ENCODE peak calls at places on chromosomes 12 and 14, in seven cellular contexts. K is heart right ventricle, A is GM13977, T is tibial artery, P is endothelial cell, R is colonic mucosa, M is progenitor cell of endocrine pancreas. J is an unnamed sample.

GRCh38 chr14:65631040-65631439 is 218.5 kb downstream of the FUT8 start:
- DNase-seq in M (no peak), R (no peak), A (peak), P (no peak), T (no peak), K (no peak), J (no peak)

GRCh38 chr12:28568709-28569108 is 378.5 kb downstream of the CCDC91 start:
- DNase-seq in P (no peak), M (no peak), K (no peak), T (no peak), R (no peak), A (no peak), J (no peak)

GRCh38 chr14:32980887-32981501 is 42.3 kb downstream of the NPAS3 start:
- DNase-seq in T (no peak), R (no peak), P (no peak), A (no peak), M (no peak), K (no peak), J (no peak)

GRCh38 chr12:52582971-52583456 is 9.4 kb upstream of the KRT74 start:
- DNase-seq in R (peak), P (peak), T (peak), K (no peak), A (peak), M (peak), J (peak)

GRCh38 chr14:103908580-103908979 is 19.7 kb upstream of the TDRD9 start:
- DNase-seq in A (no peak), K (no peak), P (no peak), R (no peak), M (no peak), T (no peak), J (no peak)

GRCh38 chr12:64099430-64099829 is 122.7 kb downstream of the KICS2 start:
- DNase-seq in T (no peak), R (no peak), P (no peak), M (no peak), K (no peak), A (no peak), J (no peak)

GRCh38 chr12:68612675-68613074 is 2.0 kb downstream of the RAP1B start:
- DNase-seq in A (no peak), T (no peak), K (no peak), P (no peak), M (no peak), R (no peak), J (no peak)

GRCh38 chr12:72677187-72677586 is 405.0 kb downstream of the TRHDE start:
- DNase-seq in K (no peak), M (no peak), A (no peak), T (no peak), P (no peak), R (no peak), J (no peak)

GRCh38 chr12:113980537-113981337 is 14.6 kb upstream of the RBM19 start:
- DNase-seq in T (no peak), P (peak), A (peak), R (no peak), K (no peak), M (peak), J (no peak)

GRCh38 chr12:132556801-132557200 is 53.6 kb downstream of the LRCOL1 start:
- DNase-seq in K (no peak), T (no peak), M (no peak), A (no peak), P (no peak), R (no peak), J (no peak)

GRCh38 chr12:19125325-19125724 is 4.2 kb upstream of the PLEKHA5 start:
- DNase-seq in R (no peak), P (no peak), A (no peak), K (no peak), M (no peak), T (no peak), J (no peak)

GRCh38 chr12:112191201-112191600 is 65.8 kb downstream of the TRAFD1 start:
- DNase-seq in R (no peak), A (no peak), P (no peak), T (no peak), K (no peak), M (no peak), J (no peak)

GRCh38 chr14:76514599-76514998 is 138.7 kb downstream of the ESRRB start:
- DNase-seq in T (peak), R (no peak), K (no peak), P (no peak), M (no peak), A (peak), J (no peak)

GRCh38 chr12:20494803-20495202 is 126.5 kb downstream of the PDE3A start:
- DNase-seq in K (no peak), T (no peak), M (no peak), R (no peak), A (no peak), P (no peak), J (no peak)

GRCh38 chr14:91373591-91374245 is 43.9 kb downstream of the CCDC88C start:
- DNase-seq in R (no peak), A (peak), M (no peak), T (no peak), K (no peak), P (no peak), J (no peak)

GRCh38 chr12:56994231-56994746 is 12.1 kb downstream of the ZBTB39 start:
- DNase-seq in R (peak), K (no peak), T (no peak), A (no peak), M (no peak), P (no peak), J (no peak)

GRCh38 chr14:104106471-104106991 is 21.0 kb downstream of the ASPG start:
- DNase-seq in A (no peak), P (no peak), K (no peak), T (peak), R (peak), M (no peak), J (peak)

GRCh38 chr14:64095620-64096019 is 198.6 kb downstream of the ESR2 start:
- DNase-seq in M (no peak), K (no peak), T (no peak), P (no peak), A (no peak), R (no peak), J (no peak)

GRCh38 chr14:103744621-103745395 is 29.2 kb downstream of the ZFYVE21 start:
- DNase-seq in A (no peak), T (no peak), M (no peak), R (no peak), K (no peak), P (no peak), J (no peak)

GRCh38 chr14:94370524-94370910 is 17.9 kb downstream of the SERPINA1 start:
- DNase-seq in K (no peak), A (no peak), T (no peak), M (no peak), P (no peak), R (no peak), J (no peak)

GRCh38 chr12:132631357-132632065 is 12.9 kb downstream of the P2RX2 start:
- DNase-seq in K (no peak), A (no peak), R (no peak), P (no peak), T (no peak), M (no peak), J (peak)

GRCh38 chr12:67434653-67435375 is 165.7 kb downstream of the CAND1 start:
- DNase-seq in P (no peak), M (no peak), K (no peak), R (no peak), A (no peak), T (no peak), J (no peak)

GRCh38 chr12:88156075-88156654 is 14.1 kb downstream of the TMTC3 start:
- DNase-seq in K (no peak), A (no peak), T (no peak), P (no peak), R (no peak), M (no peak), J (no peak)

GRCh38 chr14:93538411-93538810 is 107.7 kb downstream of the UNC79 start:
- DNase-seq in P (peak), T (no peak), A (no peak), M (no peak), R (no peak), K (no peak), J (no peak)

GRCh38 chr12:81888341-81888740 is 129.2 kb upstream of the PPFIA2 start:
- DNase-seq in A (no peak), R (no peak), T (no peak), M (no peak), P (no peak), K (no peak), J (no peak)

GRCh38 chr14:61866932-61867920 is 105.0 kb downstream of the SNAPC1 start:
- DNase-seq in K (no peak), M (no peak), A (peak), R (no peak), P (no peak), T (no peak), J (no peak)

GRCh38 chr14:69300601-69301221 is 40.8 kb downstream of the GALNT16 start:
- DNase-seq in T (peak), R (no peak), P (no peak), A (no peak), M (no peak), K (no peak), J (no peak)

GRCh38 chr14:69298131-69299071 is 38.4 kb downstream of the GALNT16 start:
- DNase-seq in M (no peak), K (no peak), R (no peak), A (no peak), T (peak), P (no peak), J (no peak)

GRCh38 chr14:69303086-69303485 is 43.1 kb downstream of the GALNT16 start:
- DNase-seq in P (no peak), A (no peak), M (no peak), R (no peak), K (no peak), T (peak), J (no peak)

GRCh38 chr14:69299286-69300035 is 39.5 kb downstream of the GALNT16 start:
- DNase-seq in T (peak), K (no peak), R (no peak), P (peak), M (no peak), A (peak), J (no peak)
- TF ChIP-seq CTCF in T (no peak), K (peak), R (no peak), P (no peak), M (no peak), A (peak), J (no peak)

GRCh38 chr12:74752196-74752595 is 214.6 kb downstream of the ATXN7L3B start:
- DNase-seq in M (no peak), A (no peak), K (no peak), T (no peak), R (no peak), P (no peak), J (no peak)

GRCh38 chr12:74747305-74747704 is 209.7 kb downstream of the ATXN7L3B start:
- DNase-seq in P (no peak), K (no peak), T (no peak), M (no peak), R (no peak), A (no peak), J (no peak)
- TF ChIP-seq CTCF in P (no peak), K (no peak), T (no peak), M (peak), R (no peak), A (no peak), J (no peak)

GRCh38 chr12:15910468-15910863 is 666 bp upstream of the DERA start:
- DNase-seq in R (no peak), T (no peak), A (no peak), K (no peak), P (no peak), M (no peak), J (no peak)

DNA sequence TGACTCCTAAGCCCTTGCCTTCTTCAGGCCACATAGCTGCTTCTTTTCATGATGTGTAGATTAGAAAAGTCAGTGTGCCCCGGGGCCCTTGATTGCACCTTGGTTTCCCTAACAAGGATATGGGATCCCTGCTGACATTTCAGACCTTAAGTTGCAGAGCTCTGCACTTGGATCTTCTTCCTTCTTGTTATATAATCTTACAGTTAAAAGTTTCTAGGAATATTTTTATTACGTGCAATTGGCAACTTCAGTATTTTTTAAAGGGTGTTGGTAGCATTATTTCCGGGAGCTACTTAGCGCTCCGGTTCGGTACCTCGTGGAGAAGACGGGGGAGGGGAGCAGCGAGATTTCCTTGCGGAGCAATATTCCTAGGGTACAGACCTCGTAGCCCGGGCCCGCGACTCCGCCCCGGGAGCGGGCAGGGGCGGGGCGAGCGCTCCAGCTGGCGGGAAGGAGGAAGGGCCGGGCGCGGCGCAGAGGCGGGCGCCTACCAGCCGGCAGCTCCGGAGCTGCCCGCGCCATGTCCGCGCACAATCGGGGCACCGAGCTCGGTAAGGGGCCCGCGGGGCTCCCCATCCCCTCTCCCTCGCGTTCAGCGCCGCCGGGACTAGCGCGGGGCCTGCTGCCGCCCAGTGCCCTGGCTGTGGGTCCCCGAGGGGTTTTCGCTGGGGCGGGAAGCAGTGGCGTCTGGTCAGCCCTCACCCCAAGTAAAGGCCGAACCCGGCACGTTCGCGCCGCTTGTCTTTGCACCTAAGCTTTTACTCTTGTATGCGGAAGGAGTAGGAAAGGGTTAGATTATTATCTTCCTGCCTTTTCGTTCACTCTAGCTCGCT is at the start of gene DERA:
- DNase-seq in R (peak), T (peak), A (peak), K (peak), P (peak), M (peak), J (peak)
- TF ChIP-seq CTCF in R (no peak), T (peak), A (no peak), K (peak), P (no peak), M (peak), J (peak)

DNA sequence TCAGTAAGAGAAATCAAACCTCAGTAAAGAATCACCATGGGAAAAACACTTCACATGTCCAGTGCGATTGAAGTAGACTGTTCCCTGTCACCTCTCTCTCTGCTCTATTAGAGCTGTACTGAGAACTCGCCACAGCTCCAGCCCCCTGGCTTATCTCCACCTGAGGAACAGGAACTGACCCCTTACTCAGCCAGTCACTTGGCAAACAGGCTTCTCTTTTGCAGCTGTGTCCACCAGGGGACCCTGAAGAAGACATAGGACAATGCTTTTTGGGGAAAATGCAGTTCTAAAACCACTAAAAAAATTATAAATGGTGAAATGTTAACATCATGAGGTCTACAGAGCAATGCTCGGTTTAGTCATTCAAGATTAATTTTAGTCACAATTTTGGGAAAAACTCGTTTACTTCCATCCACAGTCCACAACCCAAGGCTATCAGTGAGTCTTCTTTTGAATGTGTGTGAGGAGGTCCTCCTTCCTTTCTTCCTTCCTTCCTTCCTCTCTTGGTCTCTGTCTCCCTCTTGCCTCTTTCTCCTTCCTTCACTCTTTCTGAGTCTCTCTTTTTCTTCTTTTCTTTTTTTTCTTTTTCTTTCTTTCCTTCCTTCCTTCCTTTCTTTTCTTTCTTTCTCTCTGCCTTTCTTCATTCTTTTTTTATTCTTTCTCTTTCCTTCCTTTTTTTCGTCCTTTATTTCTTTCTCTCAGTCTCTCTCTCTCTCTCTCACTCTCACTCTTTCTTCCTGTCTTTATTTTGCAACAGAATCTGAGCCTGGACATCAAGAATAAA is 1189.5 kb upstream of the TMEM132C start:
- DNase-seq in A (no peak), K (no peak), T (no peak), M (no peak), P (no peak), R (no peak), J (no peak)
- TF ChIP-seq CTCF in A (no peak), K (no peak), T (no peak), M (peak), P (no peak), R (no peak), J (no peak)

GRCh38 chr12:80596509-80596908 is 110.9 kb upstream of the MYF6 start:
- DNase-seq in A (no peak), P (no peak), R (no peak), M (no peak), T (no peak), K (no peak), J (no peak)

GRCh38 chr12:80602455-80602854 is 105.0 kb upstream of the MYF6 start:
- DNase-seq in K (no peak), A (no peak), M (no peak), R (no peak), P (no peak), T (no peak), J (no peak)

GRCh38 chr12:80593766-80594165 is 113.7 kb upstream of the MYF6 start:
- DNase-seq in A (no peak), K (no peak), R (no peak), M (no peak), P (no peak), T (no peak), J (no peak)

DNA sequence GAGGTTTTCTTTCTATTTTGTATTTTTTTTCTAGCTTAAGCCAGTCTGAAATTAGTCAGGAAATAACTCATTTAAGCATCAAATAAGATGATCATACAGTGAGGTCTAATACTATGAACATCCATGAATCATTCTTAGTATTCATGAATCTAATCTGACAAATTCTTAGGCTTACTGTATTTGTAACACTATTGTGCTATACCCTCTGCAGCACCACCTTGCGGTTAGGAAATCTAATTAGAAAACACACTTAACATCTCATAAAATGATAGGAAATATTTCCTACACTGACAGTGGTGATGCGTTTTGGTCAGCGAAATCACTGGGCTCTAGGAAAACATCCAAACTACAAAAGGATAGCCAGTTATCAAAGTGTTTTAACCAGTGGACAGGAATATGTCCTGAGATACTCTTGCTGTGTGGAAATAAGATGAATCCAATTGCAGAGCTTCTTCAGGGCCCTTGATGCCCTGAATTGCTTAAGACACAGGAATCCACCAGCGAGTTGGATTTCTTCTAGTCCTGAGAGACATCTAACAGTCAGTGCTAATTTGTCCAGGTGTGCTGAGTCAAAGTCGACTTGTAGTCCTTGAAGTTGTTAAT is 109.3 kb upstream of the MYF6 start:
- DNase-seq in M (no peak), T (no peak), K (no peak), R (no peak), A (no peak), P (peak), J (no peak)
- TF ChIP-seq CTCF in M (peak), T (no peak), K (peak), R (no peak), A (peak), P (peak), J (no peak)

J was measured in right lobe of liver.